ENCODE peak calls at places on chromosome 3, in seven cellular contexts. M is T-cell; L is NCI-H1930; Y is naive thymus-derived CD8-positive, alpha-beta T cell; P is skeletal muscle cell; V is ovary; I is fibroblast of lung. E is an unnamed sample.

GRCh38 chr3:60752800-60753199 is 498.5 kb downstream of the FHIT start:
- DNase-seq in M (no peak), P (peak), L (no peak), I (peak), V (no peak), Y (no peak), E (no peak)

GRCh38 chr3:172517859-172518466 is 5.3 kb downstream of the TNFSF10 start:
- DNase-seq in I (no peak), M (no peak), L (no peak), V (no peak), Y (no peak), P (no peak), E (no peak)

GRCh38 chr3:171696805-171697204 is 113.5 kb downstream of the PLD1 start:
- DNase-seq in L (no peak), P (no peak), M (no peak), V (no peak), Y (no peak), I (no peak), E (no peak)

GRCh38 chr3:150875548-150875947 is 29.7 kb downstream of the MINDY4B start:
- DNase-seq in Y (no peak), P (no peak), V (no peak), M (no peak), I (peak), L (no peak), E (no peak)

GRCh38 chr3:139797724-139798343 is 120.1 kb upstream of the NMNAT3 start:
- DNase-seq in Y (no peak), V (peak), L (no peak), M (no peak), P (no peak), I (peak), E (peak)

GRCh38 chr3:127482216-127483004 is 108.1 kb downstream of the TPRA1 start:
- DNase-seq in I (peak), M (no peak), V (peak), L (no peak), Y (no peak), P (no peak), E (no peak)

GRCh38 chr3:125187599-125187910 is 25.0 kb downstream of the SLC12A8 start:
- DNase-seq in V (no peak), M (no peak), Y (no peak), I (no peak), P (no peak), L (no peak), E (no peak)

GRCh38 chr3:2826036-2826435 is 284.1 kb downstream of the IL5RA start:
- DNase-seq in P (no peak), L (no peak), M (no peak), I (no peak), V (no peak), Y (no peak), E (no peak)

GRCh38 chr3:187746479-187747335 is 1.4 kb upstream of the BCL6 start:
- DNase-seq in I (peak), P (no peak), V (no peak), M (no peak), Y (no peak), L (no peak), E (peak)

E was measured in mammary epithelial cell.